ENCODE peak calls at places on chromosomes 1 and 21, in four cellular contexts. E is mesothelial cell of epicardium, N is astrocyte of the cerebellum, X is HFF-Myc. M is an unnamed sample.

GRCh38 chr1:15836772-15837669 is 10.5 kb upstream of the SPEN start:
- DNase-seq in E (no peak), N (no peak), X (no peak), M (no peak)

GRCh38 chr1:181347495-181348390 is 135.6 kb upstream of the CACNA1E start:
- DNase-seq in E (peak), N (no peak), X (no peak), M (no peak)

GRCh38 chr1:1084028-1084371 is 9.9 kb upstream of the RNF223 start:
- DNase-seq in E (no peak), N (no peak), X (no peak), M (no peak)

GRCh38 chr1:245622332-245623014 is 467.7 kb downstream of the KIF26B start:
- DNase-seq in E (no peak), N (no peak), X (no peak), M (no peak)

GRCh38 chr1:240691521-240692338 is 79.8 kb upstream of the GREM2 start:
- DNase-seq in E (peak), N (peak), X (peak), M (peak)

GRCh38 chr1:6495041-6495441 is 3.6 kb upstream of the PLEKHG5 start:
- DNase-seq in E (no peak), N (no peak), X (no peak), M (no peak)

GRCh38 chr1:27601771-27602509 is 2.0 kb downstream of the AHDC1 start:
- DNase-seq in E (no peak), N (no peak), X (no peak), M (no peak)

GRCh38 chr21:36904093-36904666 is 62.3 kb downstream of the HLCS start:
- DNase-seq in E (no peak), N (no peak), X (no peak), M (no peak)

GRCh38 chr21:42674351-42674940 is 21.0 kb downstream of the PDE9A start:
- DNase-seq in E (peak), N (no peak), X (no peak), M (no peak)

GRCh38 chr1:7109901-7110300 is 324.6 kb downstream of the CAMTA1 start:
- DNase-seq in E (no peak), N (no peak), X (no peak), M (no peak)

GRCh38 chr1:159881930-159882839 is 17.8 kb downstream of the CFAP45 start:
- DNase-seq in E (peak), N (peak), X (peak), M (no peak)

GRCh38 chr1:201457508-201457960 is 11.5 kb downstream of the PHLDA3 start:
- DNase-seq in E (no peak), N (no peak), X (no peak), M (no peak)

GRCh38 chr1:115166531-115167091 is 77.3 kb upstream of the TSPAN2 start:
- DNase-seq in E (no peak), N (no peak), X (no peak), M (no peak)

GRCh38 chr21:44666401-44667320 is at the start of gene KRTAP12-2:
- DNase-seq in E (peak), N (no peak), X (no peak), M (no peak)

GRCh38 chr1:4756851-4757580 is 102.6 kb downstream of the AJAP1 start:
- DNase-seq in E (no peak), N (no peak), X (no peak), M (no peak)

GRCh38 chr1:28071813-28072212 is 16.6 kb downstream of the EYA3 start:
- DNase-seq in E (no peak), N (no peak), X (no peak), M (no peak)

GRCh38 chr1:151841141-151841540 is 1.5 kb upstream of the C2CD4D start:
- DNase-seq in E (no peak), N (peak), X (peak), M (no peak)

GRCh38 chr21:29235714-29236197 is 63.0 kb upstream of the BACH1 start:
- DNase-seq in E (no peak), N (no peak), X (no peak), M (no peak)

GRCh38 chr1:42081475-42081874 is 71.7 kb upstream of the GUCA2B start:
- DNase-seq in E (no peak), N (no peak), X (no peak), M (no peak)

GRCh38 chr1:84442256-84442655 is 36.8 kb upstream of the RPF1 start:
- DNase-seq in E (no peak), N (peak), X (peak), M (no peak)

GRCh38 chr1:179586107-179586823 is 5.4 kb upstream of the TDRD5 start:
- DNase-seq in E (peak), N (no peak), X (no peak), M (peak)
- TF ChIP-seq CTCF in E (peak), N (peak), X (peak), M (peak)

GRCh38 chr1:182485861-182486260 is 35.9 kb downstream of the RGSL1 start:
- DNase-seq in E (no peak), N (no peak), X (no peak), M (no peak)

GRCh38 chr1:182484067-182484466 is 34.1 kb downstream of the RGSL1 start:
- DNase-seq in E (no peak), N (no peak), X (no peak), M (no peak)

GRCh38 chr1:182488803-182489202 is 38.9 kb downstream of the RGSL1 start:
- DNase-seq in E (no peak), N (no peak), X (no peak), M (no peak)

DNA sequence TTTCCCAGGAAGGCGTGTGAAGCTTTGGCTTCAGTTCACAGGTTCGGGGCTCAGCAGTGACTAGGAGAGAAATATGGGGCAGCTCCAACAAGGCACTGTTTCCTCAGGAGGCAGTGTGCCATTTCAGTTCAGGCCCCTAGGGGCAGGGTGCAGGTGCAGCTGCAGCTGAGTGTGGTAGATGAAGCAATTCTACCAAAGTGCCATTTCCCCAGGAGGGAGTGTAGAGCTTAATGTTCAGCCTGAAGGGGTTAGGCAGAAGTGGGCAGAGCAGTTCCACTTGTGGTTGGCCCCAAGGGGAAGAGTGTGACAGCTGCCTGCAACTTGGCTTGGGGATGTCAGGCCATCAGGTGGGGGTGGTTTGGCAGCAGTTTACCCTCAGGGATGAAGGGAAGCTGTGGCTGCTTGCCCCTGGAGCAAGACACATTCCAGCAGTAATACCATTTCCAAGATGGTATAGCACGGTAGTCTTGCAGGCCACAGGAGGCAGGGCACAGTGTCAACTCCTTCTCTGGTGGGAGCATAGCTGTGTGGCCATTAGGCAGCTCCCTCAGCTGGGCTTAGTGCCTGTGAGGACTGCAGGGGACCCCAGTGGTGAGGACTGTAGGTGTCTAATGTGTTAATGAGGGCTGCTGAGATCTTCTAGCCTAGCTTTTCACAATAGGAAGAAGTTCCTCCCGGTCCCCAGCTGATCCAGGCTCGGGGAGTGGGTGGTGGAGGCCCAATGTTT is 34.7 kb downstream of the RGSL1 start:
- DNase-seq in E (no peak), N (no peak), X (no peak), M (peak)
- TF ChIP-seq CTCF in E (no peak), N (no peak), X (no peak), M (peak)

GRCh38 chr1:3035871-3036645 is 14.8 kb downstream of the ACTRT2 start:
- DNase-seq in E (peak), N (no peak), X (no peak), M (no peak)
- TF ChIP-seq CTCF in E (no peak), N (no peak), X (no peak), M (no peak)

GRCh38 chr1:29236993-29237905 is 927 bp downstream of the PTPRU start:
- DNase-seq in E (peak), N (no peak), X (no peak), M (peak)
- TF ChIP-seq CTCF in E (no peak), N (no peak), X (no peak), M (no peak)

GRCh38 chr1:58035523-58035922 is 511.0 kb downstream of the OMA1 start:
- DNase-seq in E (no peak), N (no peak), X (peak), M (no peak)
- TF ChIP-seq CTCF in E (no peak), N (no peak), X (peak), M (no peak)

DNA sequence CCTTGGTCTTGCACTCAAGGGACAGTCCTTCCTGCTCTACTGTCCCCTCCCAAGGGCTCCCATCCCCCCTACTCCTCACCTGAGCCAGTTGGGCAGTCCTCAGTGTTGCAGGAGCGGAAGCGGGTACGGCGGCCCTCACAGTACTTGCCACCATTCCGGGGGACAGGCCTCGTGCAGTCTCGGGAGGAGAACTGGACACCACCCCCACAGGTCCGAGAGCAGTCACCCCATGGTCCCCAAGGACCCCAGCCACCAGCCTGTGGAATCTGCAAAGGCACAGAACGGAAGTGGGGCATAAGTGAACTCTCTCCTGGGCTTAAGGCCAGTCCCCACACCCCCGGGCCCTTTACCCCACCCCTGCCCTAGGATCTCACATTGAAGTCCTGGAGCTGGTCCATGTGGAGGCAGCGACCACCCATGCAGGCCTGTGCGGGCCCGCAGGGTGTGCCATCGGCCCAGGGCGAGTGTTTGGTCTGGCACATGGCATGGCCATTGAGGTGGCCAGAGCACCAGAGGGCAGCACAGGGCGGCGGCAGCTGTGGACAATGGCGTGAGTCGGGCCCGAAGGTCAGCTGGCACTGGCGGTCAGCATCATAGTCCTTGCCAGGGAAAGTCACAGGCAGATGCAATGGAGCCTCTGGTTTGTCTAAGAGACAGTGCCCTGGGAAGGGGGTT is 5.2 kb downstream of the ADAMTS4 start:
- DNase-seq in E (no peak), N (no peak), X (no peak), M (no peak)
- TF ChIP-seq CTCF in E (no peak), N (no peak), X (no peak), M (no peak)

GRCh38 chr1:107152332-107152731 is 11.5 kb downstream of the NTNG1 start:
- DNase-seq in E (no peak), N (no peak), X (no peak), M (no peak)

GRCh38 chr1:107147813-107148212 is 7.0 kb downstream of the NTNG1 start:
- DNase-seq in E (no peak), N (no peak), X (no peak), M (no peak)

DNA sequence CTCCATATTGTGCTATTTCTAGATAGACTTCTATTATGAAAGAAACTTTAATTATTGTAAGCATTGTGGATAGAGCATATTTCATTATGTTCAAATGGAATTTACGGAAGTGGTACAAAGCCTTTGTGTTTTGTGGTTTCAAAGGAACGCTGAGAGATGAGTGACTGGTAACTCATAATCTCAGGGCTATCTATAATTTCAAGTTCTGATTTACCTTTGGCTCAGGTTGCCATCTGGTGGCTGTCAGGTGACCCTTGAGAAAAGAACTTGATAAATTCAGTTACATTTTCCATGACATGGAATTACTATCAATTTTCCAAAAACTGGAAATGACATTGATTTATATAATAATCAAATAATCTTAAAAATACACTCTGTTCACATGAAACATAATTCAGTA is 12.2 kb downstream of the NTNG1 start:
- DNase-seq in E (no peak), N (peak), X (no peak), M (no peak)
- TF ChIP-seq CTCF in E (no peak), N (no peak), X (no peak), M (peak)

DNA sequence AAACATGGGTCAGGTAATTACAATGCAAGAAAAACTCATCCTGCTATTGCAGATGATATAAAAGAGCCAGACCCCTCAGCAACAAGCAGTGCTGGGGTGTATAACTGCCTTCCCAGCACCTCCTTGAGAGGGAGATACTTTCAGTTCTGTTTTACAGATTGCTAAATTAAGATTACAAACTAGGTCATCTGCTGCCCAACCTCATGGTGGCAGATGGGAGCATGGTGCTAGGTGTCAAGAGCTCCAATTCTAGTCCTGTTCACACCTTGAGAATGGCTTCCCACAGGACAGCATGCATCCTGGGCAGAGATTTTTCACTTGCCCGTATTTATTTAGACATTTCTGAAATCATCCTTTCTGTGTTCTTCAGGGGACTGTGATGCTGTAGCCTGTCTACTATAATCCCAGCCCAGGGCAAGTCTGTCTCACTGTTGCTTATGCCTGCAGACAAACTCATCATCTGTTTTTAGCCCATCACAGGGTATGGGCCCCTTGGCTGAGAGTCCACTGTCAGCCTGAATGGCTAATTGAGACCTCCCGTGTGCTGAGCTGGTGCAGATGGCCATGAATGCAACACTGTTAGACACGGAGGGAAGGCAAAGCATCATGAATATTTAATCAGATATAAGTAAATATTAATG is 40.2 kb upstream of the PBX1 start:
- DNase-seq in E (no peak), N (no peak), X (no peak), M (no peak)
- TF ChIP-seq CTCF in E (no peak), N (no peak), X (no peak), M (no peak)

GRCh38 chr1:203667616-203668015 is 41.0 kb downstream of the ATP2B4 start:
- DNase-seq in E (no peak), N (no peak), X (no peak), M (no peak)
- TF ChIP-seq CTCF in E (no peak), N (no peak), X (no peak), M (no peak)